ENCODE peak calls at places on chromosomes 4 and X, in nine cellular contexts. R, S, W, P, F, Z, X, J and O are unnamed samples.

GRCh38 chr4:53205970-53206369 is 159.9 kb downstream of the SCFD2 start:
- DNase-seq in Z (no peak), X (no peak), R (no peak), J (no peak), W (no peak), S (peak), P (no peak), F (no peak), O (no peak)

GRCh38 chr4:6263541-6264540 is 5.8 kb upstream of the WFS1 start:
- DNase-seq in W (no peak), P (no peak), R (no peak), Z (peak), J (no peak), F (peak), S (peak), X (no peak), O (no peak)

GRCh38 chrX:138034136-138034535 is 468.2 kb downstream of the ZIC3 start:
- DNase-seq in X (no peak), F (no peak), P (no peak), J (no peak), Z (no peak), S (no peak), R (no peak), W (no peak), O (peak)

GRCh38 chr4:5996641-5997040 is 21.6 kb downstream of the C4orf50 start:
- DNase-seq in X (no peak), W (no peak), Z (no peak), P (no peak), R (peak), F (no peak), J (no peak), S (no peak), O (no peak)

GRCh38 chr4:142565771-142566170 is 280.3 kb downstream of the INPP4B start:
- DNase-seq in S (no peak), P (no peak), J (no peak), R (no peak), Z (peak), W (no peak), X (no peak), F (no peak), O (no peak)

GRCh38 chr4:185396724-185397402 is at the start of gene ANKRD37:
- DNase-seq in F (no peak), J (no peak), Z (peak), X (no peak), P (no peak), W (no peak), R (peak), S (peak), O (no peak)

GRCh38 chrX:49627030-49627777 is 28.4 kb downstream of the GAGE1 start:
- DNase-seq in Z (no peak), J (peak), R (no peak), F (no peak), W (peak), P (no peak), X (no peak), S (peak), O (no peak)

GRCh38 chr4:144179152-144179739 is 38.7 kb upstream of the GYPA start:
- DNase-seq in R (no peak), S (no peak), X (no peak), J (no peak), F (no peak), Z (peak), P (no peak), W (no peak), O (no peak)

GRCh38 chrX:134551365-134552095 is 91.6 kb downstream of the HPRT1 start:
- DNase-seq in W (no peak), Z (peak), F (no peak), J (no peak), X (no peak), S (peak), R (no peak), P (no peak), O (no peak)

GRCh38 chrX:24124227-24124799 is 25.2 kb upstream of the ZFX start:
- DNase-seq in F (no peak), P (no peak), S (no peak), Z (no peak), X (no peak), W (no peak), J (no peak), R (no peak), O (no peak)

GRCh38 chr4:85153221-85153620 is 186.7 kb upstream of the WDFY3 start:
- DNase-seq in R (no peak), Z (peak), W (no peak), X (no peak), J (no peak), S (peak), F (no peak), P (no peak), O (no peak)

GRCh38 chr4:6030679-6031078 is 12.4 kb upstream of the C4orf50 start:
- DNase-seq in W (no peak), Z (peak), R (no peak), F (no peak), J (no peak), S (no peak), X (no peak), P (no peak), O (no peak)

GRCh38 chrX:46929439-46930018 is 17.3 kb downstream of the JADE3 start:
- DNase-seq in P (no peak), Z (peak), X (no peak), R (no peak), S (peak), F (no peak), W (no peak), J (no peak), O (no peak)

GRCh38 chr4:71415491-71415890 is 76.7 kb downstream of the SLC4A4 start:
- DNase-seq in J (no peak), Z (peak), W (no peak), X (no peak), R (no peak), P (no peak), F (no peak), S (no peak), O (no peak)

GRCh38 chr4:2867758-2868491 is 24.3 kb downstream of the ADD1 start:
- DNase-seq in F (no peak), X (no peak), P (peak), Z (no peak), R (no peak), S (no peak), W (no peak), J (no peak), O (no peak)

GRCh38 chrX:132488819-132489255 is at the start of gene MBNL3:
- DNase-seq in W (peak), R (peak), S (peak), F (peak), X (peak), P (peak), Z (peak), J (peak), O (peak)

GRCh38 chr4:125179727-125180126 is 135.0 kb upstream of the FAT4 start:
- DNase-seq in W (no peak), Z (no peak), J (no peak), R (no peak), P (no peak), F (no peak), X (no peak), S (no peak), O (no peak)

GRCh38 chr4:41363384-41363981 is 106.8 kb downstream of the UCHL1 start:
- DNase-seq in F (no peak), J (no peak), X (no peak), R (no peak), W (no peak), P (no peak), Z (peak), S (peak), O (no peak)

GRCh38 chr4:16262188-16262587 is 35.9 kb upstream of the TAPT1 start:
- DNase-seq in R (no peak), X (no peak), J (no peak), S (no peak), P (no peak), Z (no peak), F (no peak), W (no peak), O (no peak)

GRCh38 chr4:85491527-85491926 is 16.6 kb downstream of the ARHGAP24 start:
- DNase-seq in S (no peak), F (peak), X (no peak), R (peak), Z (no peak), J (no peak), W (no peak), P (no peak), O (no peak)

GRCh38 chrX:1486749-1487361 is 34.1 kb upstream of the ASMTL start:
- DNase-seq in F (no peak), Z (no peak), X (peak), S (no peak), J (peak), W (no peak), R (no peak), P (no peak), O (no peak)

GRCh38 chrX:72358313-72358712 is 52.6 kb upstream of the CITED1 start:
- DNase-seq in S (peak), F (no peak), R (no peak), Z (peak), X (no peak), P (no peak), W (no peak), J (no peak), O (no peak)

GRCh38 chr4:148067307-148067916 is 335.5 kb downstream of the ARHGAP10 start:
- DNase-seq in Z (no peak), W (no peak), R (no peak), J (no peak), S (no peak), X (no peak), F (no peak), P (no peak), O (no peak)

GRCh38 chrX:45667666-45668065 is 467.0 kb upstream of the DIPK2B start:
- DNase-seq in X (no peak), F (no peak), R (no peak), W (no peak), P (no peak), S (peak), J (no peak), Z (peak), O (no peak)

GRCh38 chr4:4471195-4471594 is 70.7 kb downstream of the STX18 start:
- DNase-seq in P (no peak), J (no peak), S (no peak), F (no peak), W (no peak), X (no peak), R (no peak), Z (no peak), O (no peak)

GRCh38 chr4:1248262-1249147 is at the start of gene CTBP1:
- DNase-seq in X (peak), S (peak), P (no peak), Z (peak), F (peak), J (peak), W (peak), R (peak), O (peak)

GRCh38 chr4:162061214-162061613 is 102.6 kb downstream of the FSTL5 start:
- DNase-seq in R (no peak), W (no peak), S (peak), Z (no peak), J (no peak), P (no peak), F (no peak), X (no peak), O (no peak)